ENCODE peak calls at places on chromosomes 12 and 14, in nine cellular contexts. W is ovary, I is adrenal gland, O is stomach, U is IMR-90, M is body of pancreas, Z is transverse colon, C is GM12892, A is K562. B is an unnamed sample.

GRCh38 chr12:79964100-79964627 is 29.3 kb upstream of the PPP1R12A start:
- DNase-seq in W (no peak), I (no peak), O (no peak), U (no peak), M (no peak), Z (no peak), C (no peak), A (no peak), B (no peak)

GRCh38 chr14:24818823-24819341 is 184.9 kb upstream of the GZMB start:
- DNase-seq in W (no peak), I (no peak), O (no peak), U (no peak), M (no peak), Z (no peak), C (no peak), A (no peak), B (no peak)

GRCh38 chr14:28759056-28759657 is 7.4 kb upstream of the FOXG1 start:
- DNase-seq in W (no peak), I (no peak), O (no peak), U (no peak), M (no peak), Z (no peak), C (no peak), A (no peak), B (no peak)

GRCh38 chr12:13976028-13976584 is 5.3 kb downstream of the GRIN2B start:
- DNase-seq in W (no peak), I (no peak), O (no peak), U (no peak), M (no peak), Z (no peak), C (no peak), A (no peak), B (no peak)

GRCh38 chr14:33070474-33070873 is 131.8 kb downstream of the NPAS3 start:
- DNase-seq in W (no peak), I (no peak), O (no peak), U (no peak), M (no peak), Z (no peak), C (no peak), A (no peak), B (no peak)

GRCh38 chr12:52213541-52214420 is 19.3 kb upstream of the KRT7 start:
- DNase-seq in W (peak), I (peak), O (peak), U (peak), M (peak), Z (peak), C (peak), A (peak), B (peak)

GRCh38 chr12:1616233-1617066 is 12.6 kb upstream of the WNT5B start:
- DNase-seq in W (no peak), I (no peak), O (no peak), U (no peak), M (no peak), Z (no peak), C (no peak), A (no peak), B (no peak)

GRCh38 chr12:1907652-1908611 is 10.5 kb downstream of the CACNA2D4 start:
- DNase-seq in W (no peak), I (no peak), O (peak), U (no peak), M (no peak), Z (peak), C (no peak), A (peak), B (peak)

GRCh38 chr14:62251237-62251636 is 489.0 kb downstream of the SNAPC1 start:
- DNase-seq in W (no peak), I (no peak), O (no peak), U (no peak), M (no peak), Z (no peak), C (no peak), A (no peak), B (no peak)

GRCh38 chr14:106087855-106088254 is 561.5 kb downstream of the TMEM121 start:
- DNase-seq in W (no peak), I (no peak), O (no peak), U (no peak), M (no peak), Z (no peak), C (no peak), A (no peak), B (no peak)

GRCh38 chr14:102496955-102497744 is 12.4 kb downstream of the ANKRD9 start:
- DNase-seq in W (no peak), I (no peak), O (no peak), U (no peak), M (no peak), Z (no peak), C (no peak), A (peak), B (peak)

GRCh38 chr14:34053666-34054065 is 102.8 kb upstream of the EGLN3 start:
- DNase-seq in W (peak), I (no peak), O (no peak), U (no peak), M (no peak), Z (peak), C (no peak), A (no peak), B (no peak)

GRCh38 chr12:10982244-10982643 is 4.5 kb downstream of the TAS2R50 start:
- DNase-seq in W (no peak), I (no peak), O (no peak), U (no peak), M (no peak), Z (no peak), C (no peak), A (no peak), B (no peak)

GRCh38 chr12:115201928-115202327 is 518.0 kb upstream of the TBX3 start:
- DNase-seq in W (no peak), I (no peak), O (no peak), U (peak), M (no peak), Z (no peak), C (no peak), A (no peak), B (no peak)

GRCh38 chr12:96981053-96981452 is 74.0 kb downstream of the NEDD1 start:
- DNase-seq in W (no peak), I (no peak), O (no peak), U (peak), M (no peak), Z (no peak), C (no peak), A (no peak), B (no peak)

GRCh38 chr14:38255673-38256357 is at the start of gene CLEC14A:
- DNase-seq in W (peak), I (no peak), O (no peak), U (no peak), M (peak), Z (no peak), C (no peak), A (no peak), B (no peak)

GRCh38 chr12:73629893-73630872 is 907.5 kb upstream of the ATXN7L3B start:
- DNase-seq in W (no peak), I (no peak), O (no peak), U (no peak), M (no peak), Z (no peak), C (no peak), A (no peak), B (no peak)

GRCh38 chr12:103779410-103780092 is 61.5 kb downstream of the NT5DC3 start:
- DNase-seq in W (no peak), I (no peak), O (no peak), U (peak), M (no peak), Z (no peak), C (no peak), A (no peak), B (no peak)

GRCh38 chr14:22870811-22871199 is 735 bp upstream of the LRP10 start:
- DNase-seq in W (no peak), I (no peak), O (no peak), U (no peak), M (no peak), Z (no peak), C (no peak), A (no peak), B (peak)

GRCh38 chr12:92759634-92760268 is 57.0 kb downstream of the PLEKHG7 start:
- DNase-seq in W (no peak), I (peak), O (no peak), U (peak), M (no peak), Z (no peak), C (no peak), A (peak), B (peak)

GRCh38 chr14:53054457-53054856 is 98.7 kb downstream of the DDHD1 start:
- DNase-seq in W (no peak), I (no peak), O (no peak), U (peak), M (no peak), Z (no peak), C (no peak), A (no peak), B (no peak)

GRCh38 chr12:72274926-72275325 is 2.8 kb downstream of the TRHDE start:
- DNase-seq in W (peak), I (no peak), O (no peak), U (peak), M (no peak), Z (no peak), C (no peak), A (no peak), B (no peak)

GRCh38 chr14:61547186-61548121 is 147.9 kb upstream of the HIF1A start:
- DNase-seq in W (no peak), I (peak), O (no peak), U (peak), M (no peak), Z (no peak), C (no peak), A (no peak), B (no peak)

GRCh38 chr12:57027805-57028153 is 11.4 kb upstream of the TAC3 start:
- DNase-seq in W (no peak), I (no peak), O (no peak), U (no peak), M (no peak), Z (no peak), C (no peak), A (no peak), B (peak)

GRCh38 chr12:104250366-104251125 is 35.0 kb downstream of the TXNRD1 start:
- DNase-seq in W (no peak), I (no peak), O (no peak), U (no peak), M (no peak), Z (no peak), C (no peak), A (no peak), B (no peak)

GRCh38 chr14:72903707-72904106 is 9.8 kb upstream of the DPF3 start:
- DNase-seq in W (peak), I (no peak), O (no peak), U (no peak), M (no peak), Z (no peak), C (no peak), A (no peak), B (no peak)

GRCh38 chr14:68976160-68977067 is 2.7 kb downstream of the ACTN1 start:
- DNase-seq in W (peak), I (peak), O (no peak), U (peak), M (no peak), Z (peak), C (no peak), A (no peak), B (no peak)

GRCh38 chr14:69263771-69264170 is 3.8 kb downstream of the GALNT16 start:
- DNase-seq in W (no peak), I (peak), O (no peak), U (no peak), M (no peak), Z (no peak), C (no peak), A (no peak), B (no peak)

GRCh38 chr12:23063206-23063605 is 438.2 kb downstream of the ETNK1 start:
- DNase-seq in W (no peak), I (no peak), O (no peak), U (no peak), M (no peak), Z (no peak), C (no peak), A (no peak), B (no peak)

GRCh38 chr14:71374989-71375388 is 467.7 kb downstream of the PCNX1 start:
- DNase-seq in W (no peak), I (no peak), O (no peak), U (no peak), M (no peak), Z (no peak), C (no peak), A (no peak), B (no peak)

GRCh38 chr14:71377099-71377498 is 469.8 kb downstream of the PCNX1 start:
- DNase-seq in W (no peak), I (no peak), O (no peak), U (no peak), M (no peak), Z (no peak), C (no peak), A (no peak), B (no peak)

GRCh38 chr14:71371711-71372396 is 464.6 kb downstream of the PCNX1 start:
- DNase-seq in W (no peak), I (no peak), O (no peak), U (peak), M (no peak), Z (no peak), C (no peak), A (peak), B (peak)

GRCh38 chr14:71373773-71374172 is 466.5 kb downstream of the PCNX1 start:
- DNase-seq in W (no peak), I (no peak), O (no peak), U (no peak), M (no peak), Z (no peak), C (no peak), A (no peak), B (no peak)

DNA sequence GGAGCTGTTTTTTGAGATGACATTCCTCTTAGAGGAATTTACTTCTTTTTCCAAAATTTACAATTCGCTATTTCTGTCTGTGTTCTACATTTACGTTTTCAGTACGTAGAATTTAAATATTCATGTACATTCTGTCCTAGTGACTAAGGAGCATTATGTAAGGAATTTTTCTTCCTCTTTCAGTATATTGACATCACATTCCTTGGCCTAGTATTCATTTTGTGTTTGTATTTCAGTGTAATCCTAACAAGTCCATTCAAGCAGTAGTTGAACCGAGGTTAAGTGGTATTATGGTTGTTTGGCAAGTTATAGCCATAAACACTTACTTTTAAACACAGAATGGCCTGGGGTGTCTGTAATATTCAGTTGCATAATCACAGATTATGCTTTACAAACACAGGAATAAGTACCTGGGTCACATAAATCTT is 465.2 kb downstream of the PCNX1 start:
- DNase-seq in W (no peak), I (no peak), O (no peak), U (peak), M (no peak), Z (no peak), C (no peak), A (no peak), B (no peak)
- TF ChIP-seq POLR2A in W (no peak), I (no peak), O (no peak), U (no peak), M (no peak), Z (no peak), C (no peak), A (no peak), B (no peak)

GRCh38 chr12:54378791-54379400 is 5.6 kb downstream of the ZNF385A start:
- DNase-seq in W (peak), I (peak), O (peak), U (no peak), M (peak), Z (peak), C (no peak), A (peak), B (no peak)
- TF ChIP-seq POLR2A in W (no peak), I (no peak), O (no peak), U (no peak), M (no peak), Z (no peak), C (no peak), A (no peak), B (no peak)

GRCh38 chr14:105065280-105066228 is at the start of gene GPR132:
- DNase-seq in W (no peak), I (peak), O (peak), U (no peak), M (no peak), Z (peak), C (peak), A (peak), B (no peak)
- TF ChIP-seq POLR2A in W (no peak), I (peak), O (no peak), U (no peak), M (no peak), Z (peak), C (peak), A (no peak), B (no peak)

DNA sequence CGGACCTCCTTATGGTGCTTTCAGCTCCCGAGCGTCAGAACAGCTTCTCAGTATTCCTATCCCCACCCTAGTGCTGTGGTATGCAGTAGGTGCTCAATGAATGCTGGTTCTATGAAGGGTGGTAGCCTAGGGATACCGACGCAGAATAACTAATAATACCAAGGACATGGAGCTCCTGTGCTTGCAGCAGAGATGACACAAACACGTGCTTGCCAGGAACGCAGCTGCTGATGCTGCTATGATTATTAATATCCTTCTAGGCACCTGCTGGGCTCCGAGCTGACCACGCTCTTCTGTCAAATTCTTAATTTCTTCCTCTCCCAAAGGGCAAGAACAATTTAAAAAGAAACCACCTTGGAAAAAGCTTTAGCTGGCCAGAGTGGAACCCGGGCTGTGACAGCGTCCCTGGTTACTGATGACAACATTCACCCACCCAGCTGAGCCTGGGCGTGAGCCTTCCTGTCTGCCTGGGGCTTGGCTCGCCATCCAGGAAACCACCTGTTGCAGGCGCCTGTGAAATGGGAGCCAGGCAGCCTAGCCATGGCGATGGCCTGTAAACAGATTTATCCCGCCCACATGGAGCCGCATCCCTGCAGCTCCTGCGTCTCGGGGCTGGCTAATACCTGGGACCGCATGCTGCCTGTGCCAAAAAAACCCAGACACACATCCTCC is 28.8 kb downstream of the CLMN start:
- DNase-seq in W (no peak), I (no peak), O (peak), U (no peak), M (peak), Z (peak), C (peak), A (no peak), B (no peak)
- TF ChIP-seq POLR2A in W (no peak), I (no peak), O (no peak), U (no peak), M (no peak), Z (no peak), C (no peak), A (no peak), B (no peak)

DNA sequence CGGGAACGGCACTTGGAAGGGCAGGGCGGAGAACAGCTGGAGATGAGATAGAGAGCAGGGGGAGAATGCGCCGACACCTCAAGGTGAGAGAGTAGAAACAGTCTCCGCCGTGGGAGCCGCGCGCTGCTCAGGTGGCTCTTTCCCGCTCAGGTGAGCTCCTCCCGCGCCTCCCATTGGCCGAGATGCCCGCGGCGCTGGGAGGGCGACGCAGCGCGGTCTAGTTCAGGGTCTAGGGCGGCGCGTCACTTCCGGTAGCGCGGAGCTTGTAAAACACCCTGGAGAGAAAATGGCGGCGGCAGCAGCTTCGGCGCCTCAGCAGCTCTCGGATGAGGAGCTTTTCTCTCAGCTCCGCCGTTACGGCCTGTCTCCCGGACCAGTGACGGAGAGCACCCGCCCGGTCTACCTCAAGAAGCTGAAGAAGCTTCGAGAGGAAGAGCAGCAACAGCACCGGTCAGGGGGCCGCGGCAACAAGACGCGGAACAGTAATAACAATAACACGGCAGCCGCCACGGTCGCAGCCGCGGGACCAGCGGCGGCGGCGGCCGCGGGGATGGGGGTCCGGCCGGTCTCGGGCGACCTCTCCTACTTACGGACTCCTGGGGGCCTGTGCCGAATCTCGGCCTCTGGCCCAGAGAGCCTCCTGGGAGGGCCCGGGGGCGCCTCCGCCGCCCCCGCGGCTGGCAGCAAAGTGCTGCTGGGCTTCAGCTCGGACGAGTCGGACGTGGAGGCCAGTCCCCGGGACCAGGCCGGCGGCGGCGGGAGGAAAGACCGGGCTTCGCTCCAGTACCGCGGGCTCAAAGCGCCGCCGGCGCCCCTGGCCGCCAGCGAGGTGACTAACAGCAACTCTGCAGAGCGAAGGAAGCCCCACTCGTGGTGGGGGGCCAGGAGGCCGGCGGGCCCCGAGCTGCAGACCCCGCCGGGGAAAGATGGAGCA is at the start of gene LEMD3:
- DNase-seq in W (peak), I (peak), O (peak), U (peak), M (peak), Z (peak), C (peak), A (peak), B (peak)
- TF ChIP-seq POLR2A in W (peak), I (peak), O (no peak), U (peak), M (peak), Z (peak), C (peak), A (peak), B (peak)

GRCh38 chr12:2959508-2960431 is 573 bp downstream of the TEAD4 start:
- DNase-seq in W (peak), I (peak), O (peak), U (peak), M (peak), Z (peak), C (peak), A (peak), B (no peak)

GRCh38 chr12:2958432-2959193 is 584 bp upstream of the TEAD4 start:
- DNase-seq in W (peak), I (peak), O (peak), U (peak), M (peak), Z (peak), C (no peak), A (peak), B (no peak)

GRCh38 chr12:2955888-2956287 is 3.3 kb upstream of the TEAD4 start:
- DNase-seq in W (no peak), I (no peak), O (no peak), U (no peak), M (no peak), Z (no peak), C (no peak), A (no peak), B (no peak)

GRCh38 chr12:2959194-2959507 is at the start of gene TEAD4:
- DNase-seq in W (peak), I (peak), O (peak), U (peak), M (peak), Z (peak), C (peak), A (peak), B (no peak)

DNA sequence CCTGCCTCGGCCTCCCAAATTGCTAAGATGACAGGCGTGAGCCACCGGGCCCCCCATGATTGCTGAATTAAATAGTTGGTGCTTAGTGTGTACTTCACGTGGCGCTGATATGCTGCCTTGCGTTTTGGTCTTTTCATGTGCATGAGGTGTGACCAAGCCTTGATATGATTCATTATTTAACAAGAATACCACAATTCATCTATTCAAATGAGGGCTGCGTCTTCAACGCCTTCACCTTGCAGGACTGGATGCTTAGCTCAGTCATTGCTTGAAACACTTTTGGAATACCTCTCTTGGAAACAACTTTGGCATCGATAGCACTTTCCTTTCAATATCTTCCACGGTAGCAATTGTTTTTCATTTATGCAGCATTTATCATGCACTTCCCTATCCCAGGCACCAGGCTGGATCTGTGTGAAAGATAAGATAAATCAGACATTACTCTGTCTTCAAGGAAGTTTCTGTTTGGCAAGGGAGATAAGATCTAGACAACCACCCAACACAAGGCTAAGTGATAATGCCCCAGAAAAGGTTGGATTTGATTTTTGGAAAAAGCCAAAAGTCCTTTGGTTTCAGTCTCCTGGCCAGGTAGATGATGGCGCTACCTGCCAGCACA is 1.3 kb upstream of the TEAD4 start:
- DNase-seq in W (no peak), I (no peak), O (no peak), U (no peak), M (no peak), Z (no peak), C (no peak), A (no peak), B (no peak)
- TF ChIP-seq POLR2A in W (no peak), I (no peak), O (no peak), U (no peak), M (no peak), Z (no peak), C (no peak), A (no peak), B (no peak)